ENCODE peak calls at places on chromosomes 7 and 10, in seven cellular contexts. V, H, G, M, O, R and X are unnamed samples.

GRCh38 chr7:33792041-33792440 is 113.3 kb upstream of the BMPER start:
- DNase-seq in V (no peak), H (no peak), G (no peak), M (no peak), O (no peak), R (no peak), X (no peak)

GRCh38 chr7:520503-521161 is 986 bp upstream of the PDGFA start:
- DNase-seq in V (no peak), H (no peak), G (peak; percentile 46), M (no peak), O (no peak), R (no peak), X (no peak)

GRCh38 chr10:30396282-30396681 is 37.7 kb upstream of the MAP3K8 start:
- DNase-seq in V (no peak), H (no peak), G (no peak), M (no peak), O (no peak), R (no peak), X (no peak)

GRCh38 chr7:98232799-98233198 is 19.2 kb downstream of the TECPR1 start:
- DNase-seq in V (no peak), H (no peak), G (no peak), M (no peak), O (no peak), R (no peak), X (no peak)

GRCh38 chr10:90635111-90635798 is 222.6 kb downstream of the HTR7 start:
- DNase-seq in V (no peak), H (no peak), G (no peak), M (no peak), O (no peak), R (no peak), X (no peak)

GRCh38 chr10:91549296-91549695 is 83.6 kb downstream of the PPP1R3C start:
- DNase-seq in V (no peak), H (no peak), G (no peak), M (no peak), O (no peak), R (no peak), X (peak; percentile 1)

GRCh38 chr7:139044813-139045794 is 9.3 kb upstream of the ZC3HAV1L start:
- DNase-seq in V (no peak), H (no peak), G (no peak), M (no peak), O (no peak), R (no peak), X (no peak)

GRCh38 chr7:148503900-148504487 is 86.6 kb upstream of the C7orf33 start:
- DNase-seq in V (peak; percentile 58), H (peak; percentile 40), G (peak; percentile 42), M (no peak), O (peak; percentile 3), R (no peak), X (no peak)

GRCh38 chr7:41855798-41856197 is 152.9 kb upstream of the INHBA start:
- DNase-seq in V (no peak), H (no peak), G (peak; percentile 66), M (no peak), O (no peak), R (no peak), X (no peak)

GRCh38 chr7:3210531-3210930 is 90.5 kb upstream of the SDK1 start:
- DNase-seq in V (no peak), H (no peak), G (no peak), M (no peak), O (no peak), R (no peak), X (no peak)